ENCODE peak calls at places on chromosomes 3 and 15, in eight cellular contexts. Z, C, X, D, E, W, O and J are unnamed samples.

GRCh38 chr3:13575459-13576061 is 26.6 kb downstream of the FBLN2 start:
- DNase-seq in W (peak), D (no peak), E (no peak), Z (no peak), C (no peak), X (no peak), O (peak), J (no peak)

GRCh38 chr3:15081960-15082664 is 16.8 kb downstream of the RBSN start:
- DNase-seq in C (no peak), E (peak), D (no peak), Z (no peak), W (no peak), O (no peak), X (peak), J (no peak)

GRCh38 chr3:62027796-62028195 is 345.6 kb downstream of the FEZF2 start:
- DNase-seq in O (no peak), D (no peak), Z (no peak), X (no peak), C (no peak), E (no peak), W (no peak), J (no peak)

GRCh38 chr15:23690450-23690852 is 3.3 kb upstream of the NDN start:
- DNase-seq in C (no peak), O (peak), E (peak), X (no peak), Z (peak), D (peak), W (peak), J (peak)

GRCh38 chr3:31343075-31343474 is 189.7 kb upstream of the STT3B start:
- DNase-seq in Z (no peak), E (no peak), O (no peak), W (no peak), C (no peak), X (no peak), D (no peak), J (no peak)

GRCh38 chr15:42194502-42194901 is 13.6 kb downstream of the VPS39 start:
- DNase-seq in X (peak), E (peak), O (no peak), D (no peak), W (peak), C (no peak), Z (no peak), J (no peak)

GRCh38 chr3:101913173-101913572 is 63.9 kb downstream of the NFKBIZ start:
- DNase-seq in C (no peak), O (no peak), W (no peak), Z (no peak), D (no peak), E (no peak), X (no peak), J (no peak)

GRCh38 chr3:157088506-157089454 is 71.2 kb downstream of the CCNL1 start:
- DNase-seq in C (peak), O (peak), E (peak), Z (peak), W (peak), X (peak), D (peak), J (peak)

GRCh38 chr15:45773149-45773548 is 138.3 kb downstream of the SQOR start:
- DNase-seq in E (no peak), C (no peak), X (no peak), W (no peak), Z (no peak), O (no peak), D (no peak), J (no peak)

GRCh38 chr15:65008989-65009388 is 19.3 kb upstream of the SPG21 start:
- DNase-seq in C (no peak), W (peak), E (no peak), Z (no peak), D (no peak), O (no peak), X (peak), J (no peak)

GRCh38 chr3:112089956-112090898 is 4.0 kb downstream of the C3orf52 start:
- DNase-seq in D (no peak), W (no peak), X (no peak), E (no peak), C (no peak), O (no peak), Z (no peak), J (no peak)

GRCh38 chr15:64949383-64950141 is 37.9 kb downstream of the ANKDD1A start:
- DNase-seq in E (no peak), O (no peak), C (no peak), D (no peak), X (no peak), W (no peak), Z (no peak), J (no peak)

GRCh38 chr3:23735062-23735461 is 70.7 kb upstream of the UBE2E1 start:
- DNase-seq in Z (no peak), D (no peak), C (no peak), E (no peak), W (no peak), O (no peak), X (no peak), J (no peak)

GRCh38 chr3:139937674-139938279 is 2.8 kb downstream of the CLSTN2 start:
- DNase-seq in O (peak), D (peak), Z (no peak), X (peak), W (peak), E (peak), C (no peak), J (peak)

GRCh38 chr3:47643092-47643491 is 64.4 kb upstream of the CSPG5 start:
- DNase-seq in O (no peak), E (no peak), W (peak), C (no peak), D (no peak), Z (no peak), X (no peak), J (no peak)

GRCh38 chr15:83066034-83066760 is 855 bp downstream of the BTBD1 start:
- DNase-seq in O (no peak), Z (no peak), X (no peak), D (no peak), W (no peak), E (no peak), C (peak), J (no peak)

GRCh38 chr3:37969601-37970100 is 20.9 kb upstream of the VILL start:
- DNase-seq in D (no peak), W (no peak), Z (no peak), E (no peak), X (no peak), O (no peak), C (no peak), J (no peak)

GRCh38 chr3:108602935-108603294 is 13.4 kb downstream of the DZIP3 start:
- DNase-seq in D (no peak), W (no peak), O (no peak), C (no peak), Z (no peak), X (no peak), E (no peak), J (peak)

GRCh38 chr3:71771884-71772283 is 13.1 kb downstream of the PROK2 start:
- DNase-seq in X (no peak), Z (no peak), O (no peak), W (no peak), D (no peak), C (no peak), E (no peak), J (no peak)

GRCh38 chr3:136042608-136043221 is 77.2 kb downstream of the PPP2R3A start:
- DNase-seq in E (no peak), O (peak), W (peak), D (no peak), X (peak), Z (no peak), C (no peak), J (no peak)

GRCh38 chr15:57703387-57703786 is 3.1 kb upstream of the POLR2M start:
- DNase-seq in X (no peak), C (no peak), W (no peak), D (no peak), E (no peak), O (no peak), Z (no peak), J (no peak)

GRCh38 chr3:193865879-193866480 is 270.0 kb upstream of the HES1 start:
- DNase-seq in X (no peak), E (no peak), W (no peak), D (no peak), C (no peak), Z (no peak), O (no peak), J (no peak)

GRCh38 chr15:65309882-65310418 is 5.5 kb downstream of the RNU5B-1 start:
- DNase-seq in W (no peak), O (no peak), C (no peak), X (no peak), E (no peak), Z (no peak), D (no peak), J (no peak)

GRCh38 chr3:127371846-127372245 is 84.0 kb upstream of the PRR20G start:
- DNase-seq in X (no peak), W (no peak), O (no peak), C (no peak), Z (no peak), D (no peak), E (no peak), J (no peak)

GRCh38 chr15:100980410-100981046 is 61.4 kb downstream of the LRRK1 start:
- DNase-seq in O (no peak), X (no peak), D (no peak), W (no peak), E (no peak), C (no peak), Z (no peak), J (no peak)

GRCh38 chr3:113698891-113699465 is 2.5 kb upstream of the USF3 start:
- DNase-seq in E (no peak), Z (peak), C (no peak), O (no peak), X (no peak), W (peak), D (no peak), J (no peak)

GRCh38 chr3:112858410-112859069 is 11.9 kb upstream of the CD200R1L start:
- DNase-seq in O (no peak), C (no peak), D (no peak), Z (no peak), E (no peak), X (peak), W (peak), J (no peak)

GRCh38 chr3:126056681-126057546 is 27.0 kb downstream of the SLC41A3 start:
- DNase-seq in O (no peak), Z (peak), C (no peak), X (no peak), D (no peak), W (peak), E (peak), J (no peak)

GRCh38 chr15:63726491-63726890 is 107.3 kb downstream of the HERC1 start:
- DNase-seq in W (no peak), Z (no peak), D (no peak), X (no peak), E (no peak), O (no peak), C (no peak), J (no peak)

GRCh38 chr15:98671060-98672008 is 23.0 kb downstream of the IGF1R start:
- DNase-seq in W (no peak), C (no peak), E (peak), D (no peak), Z (no peak), X (no peak), O (no peak), J (no peak)

DNA sequence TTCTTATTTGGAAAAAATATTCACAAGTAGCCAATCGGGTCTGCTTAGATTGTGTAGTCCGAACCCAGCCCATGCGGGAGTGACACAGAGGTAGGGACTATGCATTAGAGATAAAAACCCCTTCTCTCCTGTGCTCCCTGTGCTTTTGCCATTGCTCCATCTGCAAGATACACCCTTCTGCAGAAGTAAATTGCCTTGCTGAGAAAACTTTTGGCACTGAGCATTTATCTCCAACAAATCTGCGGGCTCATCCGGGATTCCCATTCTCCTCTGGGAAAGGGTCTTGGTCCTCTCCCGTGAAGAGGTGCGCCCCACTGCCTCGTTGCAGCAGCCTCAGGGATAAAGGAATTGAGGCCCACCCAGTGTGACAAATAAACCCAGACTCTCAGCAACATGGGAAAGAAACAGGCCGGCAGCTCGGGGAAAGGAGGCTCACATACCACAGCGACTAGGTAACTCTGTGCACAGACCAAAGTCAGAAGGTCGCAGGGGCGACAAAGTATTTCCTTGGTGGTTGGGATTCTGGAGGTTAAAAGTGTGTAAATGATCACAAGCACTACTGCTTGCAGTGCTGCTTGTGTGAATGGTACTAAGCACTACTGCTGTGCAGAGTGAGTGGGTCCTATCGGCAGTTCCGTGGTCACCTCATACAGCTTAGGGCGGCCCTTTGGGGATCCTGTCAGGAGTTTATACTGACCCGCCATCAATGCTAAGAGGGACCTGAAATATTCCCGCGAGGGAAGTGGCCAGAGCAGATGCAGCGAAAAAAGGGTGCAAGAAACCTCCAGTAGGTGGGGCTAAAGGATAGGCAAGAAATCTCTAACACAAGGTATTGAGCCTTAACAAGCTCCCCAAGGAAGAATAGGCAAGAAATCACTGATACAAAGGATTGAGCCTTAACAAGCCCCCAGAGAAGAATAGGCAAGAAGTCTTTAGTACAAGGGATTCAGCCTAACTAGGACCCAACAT is 54.3 kb downstream of the GSK3B start:
- DNase-seq in D (no peak), C (no peak), Z (no peak), W (peak), X (peak), O (no peak), E (no peak), J (peak)
- TF ChIP-seq CTCF in D (no peak), C (peak), Z (no peak), W (peak), X (no peak), O (no peak), E (no peak), J (peak)

GRCh38 chr3:123422457-123422856 is 26.4 kb downstream of the ADCY5 start:
- DNase-seq in E (no peak), Z (no peak), W (no peak), X (no peak), O (no peak), D (no peak), C (no peak), J (no peak)

GRCh38 chr3:123420416-123420968 is 28.4 kb downstream of the ADCY5 start:
- DNase-seq in C (no peak), O (no peak), X (no peak), D (no peak), W (no peak), Z (no peak), E (no peak), J (no peak)

GRCh38 chr3:123419156-123419849 is 29.6 kb downstream of the ADCY5 start:
- DNase-seq in C (no peak), X (no peak), D (no peak), Z (no peak), O (no peak), W (no peak), E (no peak), J (no peak)

GRCh38 chr3:123421353-123422174 is 27.3 kb downstream of the ADCY5 start:
- DNase-seq in W (no peak), C (no peak), X (no peak), E (peak), Z (peak), O (no peak), D (no peak), J (no peak)

DNA sequence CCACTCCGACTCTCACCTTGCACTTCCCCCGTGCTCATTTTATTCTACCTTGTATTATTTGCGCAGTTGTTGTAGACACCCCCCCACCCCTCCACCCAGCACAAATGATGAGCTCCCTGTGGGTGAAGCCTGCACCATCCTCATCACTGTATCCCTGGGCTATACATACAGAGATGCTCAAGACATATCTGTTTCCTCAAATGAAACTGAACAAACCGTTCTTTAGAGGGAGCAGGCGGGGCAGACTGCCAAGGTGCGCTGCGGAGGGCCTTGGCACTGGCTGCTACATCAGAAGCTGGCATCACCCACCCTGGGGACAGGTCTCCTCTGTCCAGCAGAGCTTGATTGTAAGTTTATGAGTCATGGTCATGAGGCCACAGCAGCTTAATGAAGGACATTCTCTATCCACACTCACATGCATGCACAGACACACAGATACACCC is 29.0 kb downstream of the ADCY5 start:
- DNase-seq in Z (peak), X (no peak), W (no peak), C (no peak), D (no peak), O (no peak), E (peak), J (no peak)
- H3K27ac ChIP-seq in Z (peak), X (no peak), W (no peak), C (peak), D (peak), O (no peak), E (no peak), J (no peak)

DNA sequence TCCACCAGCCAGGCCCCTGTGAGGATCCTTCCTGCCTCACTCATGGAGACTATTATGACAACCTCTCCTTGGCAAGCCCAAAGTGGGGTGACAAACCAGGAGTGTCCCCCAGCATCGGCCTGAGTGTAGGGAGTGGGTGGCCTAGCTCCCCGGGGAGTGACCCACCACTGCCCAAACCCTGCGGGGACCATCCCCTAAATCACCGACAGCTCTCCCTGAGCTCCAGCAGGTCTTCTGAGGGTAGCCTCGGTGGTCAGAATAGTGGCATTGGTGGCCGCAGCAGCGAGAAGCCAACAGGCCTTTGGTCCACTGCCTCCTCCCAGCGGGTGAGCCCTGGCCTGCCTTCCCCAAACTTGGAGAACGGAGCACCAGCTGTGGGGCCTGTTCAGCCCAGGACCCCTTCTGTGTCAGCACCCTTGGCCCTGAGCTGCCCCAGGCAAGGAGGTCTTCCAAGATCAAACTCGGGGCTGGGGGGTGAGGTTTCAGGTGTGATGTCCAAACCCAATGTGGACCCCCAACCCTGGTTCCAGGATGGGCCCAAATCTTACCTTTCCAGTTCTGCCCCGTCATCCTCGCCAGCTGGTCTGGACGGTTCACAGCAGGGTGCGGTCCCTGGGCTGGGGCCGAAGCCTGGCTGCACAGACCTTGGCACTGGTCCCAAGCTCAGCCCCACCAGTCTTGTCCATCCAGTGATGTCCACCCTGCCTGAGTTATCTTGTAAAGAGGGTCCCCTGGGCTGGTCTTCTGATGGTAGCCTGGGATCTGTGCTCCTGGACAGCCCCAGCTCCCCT is 1.0 kb downstream of the LIMD1 start:
- DNase-seq in W (peak), D (peak), E (no peak), X (no peak), O (no peak), C (peak), Z (peak), J (no peak)
- H3K4me3 ChIP-seq in W (peak), D (peak), E (peak), X (no peak), O (peak), C (peak), Z (peak), J (no peak)

DNA sequence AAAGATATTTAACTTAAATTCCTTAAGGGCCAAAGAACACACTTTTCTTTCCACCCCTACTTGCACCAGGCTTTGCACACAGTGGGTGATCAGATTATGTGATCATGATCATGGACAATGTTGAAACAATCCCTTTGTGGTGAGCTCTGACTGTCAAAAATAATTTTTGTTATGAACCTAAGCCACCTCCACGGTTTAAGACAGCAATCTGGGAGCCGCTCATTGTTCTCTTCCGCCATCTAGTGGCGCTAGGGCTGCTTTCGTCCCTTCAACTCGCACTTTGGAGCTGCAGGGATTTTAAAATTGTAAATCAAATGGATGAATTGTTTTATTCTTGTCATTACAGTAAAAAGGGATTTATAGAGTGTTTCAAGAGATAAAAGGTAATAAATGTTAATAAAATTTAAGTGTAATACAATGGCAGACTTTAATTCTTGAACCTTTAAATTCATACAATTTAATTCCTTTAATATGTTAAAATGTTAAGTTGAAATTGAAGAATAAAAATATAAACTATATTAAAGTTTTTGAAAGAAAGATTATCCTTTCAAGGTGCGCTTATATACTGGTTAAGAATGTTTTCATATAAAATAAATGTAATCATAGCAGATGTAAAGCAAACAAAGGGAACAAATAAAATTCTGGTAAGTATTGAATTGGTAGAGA is 45.3 kb upstream of the ARL6 start:
- DNase-seq in E (peak), D (peak), X (peak), O (peak), C (peak), Z (peak), W (peak), J (peak)
- TF ChIP-seq CTCF in E (peak), D (peak), X (peak), O (peak), C (peak), Z (peak), W (peak), J (peak)

GRCh38 chr15:52256930-52257733 is 38.5 kb downstream of the MYO5C start:
- DNase-seq in W (no peak), X (no peak), Z (no peak), C (no peak), D (no peak), O (no peak), E (no peak), J (peak)

GRCh38 chr15:52257734-52258062 is 37.9 kb downstream of the MYO5C start:
- DNase-seq in E (peak), Z (no peak), X (no peak), W (no peak), D (no peak), O (peak), C (no peak), J (peak)

GRCh38 chr15:52259503-52259902 is 36.1 kb downstream of the MYO5C start:
- DNase-seq in W (no peak), E (no peak), O (no peak), X (no peak), D (no peak), C (no peak), Z (no peak), J (no peak)

GRCh38 chr15:52256366-52256765 is 39.2 kb downstream of the MYO5C start:
- DNase-seq in X (peak), C (peak), W (peak), O (peak), D (peak), E (peak), Z (peak), J (peak)

GRCh38 chr15:52258461-52258860 is 37.1 kb downstream of the MYO5C start:
- DNase-seq in Z (no peak), O (no peak), D (no peak), X (no peak), W (no peak), C (no peak), E (no peak), J (no peak)
- H3K27ac ChIP-seq in Z (no peak), O (peak), D (no peak), X (no peak), W (no peak), C (no peak), E (no peak), J (peak)

GRCh38 chr3:59423707-59424106 is 373.9 kb upstream of the CFAP20DC start:
- DNase-seq in X (no peak), C (no peak), E (no peak), D (no peak), Z (no peak), W (no peak), O (no peak), J (no peak)
- H3K4me3 ChIP-seq in X (no peak), C (no peak), E (no peak), D (no peak), Z (no peak), W (no peak), O (no peak), J (no peak)